ENCODE peak calls at places on chromosomes 5 and 9, in four cellular contexts. One of them, this sample, is unnamed.

GRCh38 chr5:151051066-151051930 is 29.5 kb downstream of the TNIP1 start:
- DNase-seq in type B pancreatic cell: peak; percentile 79
- DNase-seq in coronary artery: no peak
- DNase-seq in psoas muscle: peak; percentile 82
- DNase-seq in this sample: peak; percentile 59

GRCh38 chr9:36034911-36035490 is 1.7 kb upstream of the RECK start:
- DNase-seq in type B pancreatic cell: no peak
- DNase-seq in coronary artery: no peak
- DNase-seq in psoas muscle: no peak
- DNase-seq in this sample: no peak

GRCh38 chr5:71471193-71471592 is 15.7 kb downstream of the BDP1 start:
- DNase-seq in type B pancreatic cell: no peak
- DNase-seq in coronary artery: no peak
- DNase-seq in psoas muscle: peak; percentile 25
- DNase-seq in this sample: no peak

GRCh38 chr5:72265032-72265903 is 54.8 kb downstream of the MRPS27 start:
- DNase-seq in psoas muscle: no peak
- DNase-seq in type B pancreatic cell: no peak
- DNase-seq in coronary artery: no peak
- DNase-seq in this sample: no peak

GRCh38 chr9:113468716-113469448 is 5.4 kb downstream of the RGS3 start:
- DNase-seq in psoas muscle: no peak
- DNase-seq in type B pancreatic cell: no peak
- DNase-seq in coronary artery: peak; percentile 69
- DNase-seq in this sample: no peak

GRCh38 chr9:13446261-13446660 is 166.8 kb upstream of the MPDZ start:
- DNase-seq in coronary artery: no peak
- DNase-seq in psoas muscle: no peak
- DNase-seq in type B pancreatic cell: no peak
- DNase-seq in this sample: no peak

GRCh38 chr9:92770005-92770995 is 5.7 kb upstream of the BICD2 start:
- DNase-seq in type B pancreatic cell: no peak
- DNase-seq in coronary artery: no peak
- DNase-seq in psoas muscle: no peak
- DNase-seq in this sample: no peak

GRCh38 chr5:34656700-34657549 is 797 bp downstream of the RAI14 start:
- DNase-seq in psoas muscle: peak; percentile 22
- DNase-seq in coronary artery: no peak
- DNase-seq in type B pancreatic cell: peak; percentile 70
- DNase-seq in this sample: no peak

GRCh38 chr9:137382728-137383452 is 40.1 kb downstream of the EXD3 start:
- DNase-seq in coronary artery: no peak
- DNase-seq in type B pancreatic cell: no peak
- DNase-seq in psoas muscle: peak; percentile 12
- DNase-seq in this sample: no peak

GRCh38 chr9:92501671-92502393 is 19.5 kb upstream of the ASPN start:
- DNase-seq in psoas muscle: peak; percentile 54
- DNase-seq in coronary artery: peak; percentile 88
- DNase-seq in type B pancreatic cell: no peak
- DNase-seq in this sample: peak; percentile 13

GRCh38 chr5:59067976-59068651 is 485.2 kb downstream of the RAB3C start:
- DNase-seq in coronary artery: no peak
- DNase-seq in psoas muscle: no peak
- DNase-seq in type B pancreatic cell: no peak
- DNase-seq in this sample: no peak

GRCh38 chr5:38369692-38370091 is 111.3 kb downstream of the EGFLAM start:
- DNase-seq in coronary artery: no peak
- DNase-seq in type B pancreatic cell: no peak
- DNase-seq in psoas muscle: no peak
- DNase-seq in this sample: no peak

GRCh38 chr5:137923856-137924255 is 34.6 kb downstream of the PKD2L2 start:
- DNase-seq in psoas muscle: no peak
- DNase-seq in type B pancreatic cell: no peak
- DNase-seq in coronary artery: no peak
- DNase-seq in this sample: no peak

GRCh38 chr5:130545291-130545690 is 619.8 kb downstream of the HINT1 start:
- DNase-seq in type B pancreatic cell: no peak
- DNase-seq in psoas muscle: no peak
- DNase-seq in coronary artery: no peak
- DNase-seq in this sample: no peak

GRCh38 chr5:37738057-37738691 is 101.7 kb downstream of the GDNF start:
- DNase-seq in coronary artery: no peak
- DNase-seq in psoas muscle: no peak
- DNase-seq in type B pancreatic cell: no peak
- DNase-seq in this sample: peak; percentile 39

GRCh38 chr5:116944171-116944570 is 369.5 kb upstream of the SEMA6A start:
- DNase-seq in coronary artery: no peak
- DNase-seq in type B pancreatic cell: no peak
- DNase-seq in psoas muscle: no peak
- DNase-seq in this sample: no peak

GRCh38 chr9:89592963-89593775 is 11.6 kb upstream of the GADD45G start:
- DNase-seq in coronary artery: no peak
- DNase-seq in psoas muscle: no peak
- DNase-seq in type B pancreatic cell: no peak
- DNase-seq in this sample: no peak

GRCh38 chr9:70954126-70954525 is 167.3 kb downstream of the TRPM3 start:
- DNase-seq in coronary artery: no peak
- DNase-seq in psoas muscle: no peak
- DNase-seq in type B pancreatic cell: no peak
- DNase-seq in this sample: no peak

GRCh38 chr5:107542831-107543231 is 127.9 kb downstream of the EFNA5 start:
- DNase-seq in coronary artery: peak; percentile 89
- DNase-seq in psoas muscle: peak; percentile 84
- DNase-seq in type B pancreatic cell: no peak
- DNase-seq in this sample: no peak

DNA sequence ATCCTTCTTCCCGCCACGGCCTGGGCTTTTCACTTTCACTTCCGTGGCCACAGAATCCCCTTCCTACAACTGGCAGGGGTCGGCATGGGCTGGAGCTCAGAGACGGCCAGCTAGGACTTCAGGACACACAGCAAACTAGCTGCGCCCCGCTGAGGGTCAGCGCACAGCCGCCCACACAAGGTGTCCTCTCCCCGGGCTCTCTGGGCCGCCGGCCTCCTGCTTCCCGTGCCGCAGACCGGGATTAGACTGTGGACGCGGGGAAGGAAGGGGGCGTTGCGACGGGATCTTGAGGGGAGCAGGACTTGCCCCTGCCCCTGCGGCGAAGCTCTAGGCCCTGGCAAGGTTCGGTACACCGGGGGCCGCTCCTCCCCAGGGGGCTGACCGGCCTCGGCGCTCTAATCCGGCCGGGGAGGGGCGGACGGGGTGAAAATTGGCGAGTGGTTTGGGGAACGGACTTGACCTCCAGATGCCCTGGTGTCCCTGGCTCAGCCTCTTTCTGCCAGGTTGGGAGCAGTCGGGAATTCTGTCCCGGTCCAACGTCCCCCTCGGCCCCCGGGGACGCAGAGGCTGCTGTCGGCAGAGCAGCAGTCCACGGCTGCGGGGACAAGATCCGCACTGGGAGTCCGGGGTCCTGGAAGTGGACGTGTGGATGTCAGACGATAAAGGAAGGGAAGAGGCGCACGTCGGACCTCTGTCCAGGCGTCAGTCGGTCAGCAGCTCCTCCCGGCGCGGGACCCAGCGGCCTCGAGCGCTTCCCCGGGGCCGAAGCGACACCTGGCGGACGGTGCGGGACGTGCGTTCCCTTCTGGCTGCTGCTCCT is 1.8 kb upstream of the CNTFR start:
- DNase-seq in psoas muscle: peak; percentile 91
- DNase-seq in coronary artery: peak; percentile 85
- DNase-seq in type B pancreatic cell: peak; percentile 90
- DNase-seq in this sample: no peak
- TF ChIP-seq CTCF in psoas muscle: peak; percentile 93
- TF ChIP-seq CTCF in coronary artery: peak; percentile 84
- TF ChIP-seq CTCF in type B pancreatic cell: peak; percentile 97
- TF ChIP-seq CTCF in this sample: peak; percentile 94

DNA sequence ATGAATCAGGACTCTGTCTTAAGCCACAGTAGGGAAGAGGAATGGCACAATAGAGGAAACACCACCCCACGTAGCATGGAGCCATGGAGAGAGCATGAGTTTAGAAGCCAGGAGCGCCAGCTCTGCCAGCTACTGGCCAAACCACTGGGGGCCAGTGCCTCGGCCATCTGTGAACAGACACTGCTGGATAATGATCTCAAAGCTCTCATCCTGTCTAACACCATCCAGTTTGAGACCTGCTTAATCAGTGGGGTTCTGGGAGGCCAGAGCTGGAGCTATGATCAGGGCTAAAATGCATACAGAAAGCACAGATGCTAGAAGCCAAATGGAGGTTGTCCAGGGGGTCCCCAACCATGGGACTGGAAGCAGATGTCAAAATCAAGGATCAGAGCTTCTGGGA is 92.7 kb downstream of the KCNIP1 start:
- DNase-seq in psoas muscle: no peak
- DNase-seq in type B pancreatic cell: no peak
- DNase-seq in coronary artery: no peak
- DNase-seq in this sample: no peak
- TF ChIP-seq CTCF in psoas muscle: no peak
- TF ChIP-seq CTCF in type B pancreatic cell: no peak
- TF ChIP-seq CTCF in coronary artery: no peak
- TF ChIP-seq CTCF in this sample: no peak

GRCh38 chr9:131395027-131395744 is 1.3 kb downstream of the PRRC2B start:
- DNase-seq in coronary artery: no peak
- DNase-seq in psoas muscle: no peak
- DNase-seq in type B pancreatic cell: no peak
- DNase-seq in this sample: no peak
- TF ChIP-seq CTCF in coronary artery: no peak
- TF ChIP-seq CTCF in psoas muscle: no peak
- TF ChIP-seq CTCF in type B pancreatic cell: no peak
- TF ChIP-seq CTCF in this sample: no peak

GRCh38 chr5:155633338-155633957 is 619.9 kb downstream of the KIF4B start:
- DNase-seq in coronary artery: no peak
- DNase-seq in type B pancreatic cell: no peak
- DNase-seq in psoas muscle: no peak
- DNase-seq in this sample: no peak
- TF ChIP-seq CTCF in coronary artery: no peak
- TF ChIP-seq CTCF in type B pancreatic cell: no peak
- TF ChIP-seq CTCF in psoas muscle: no peak
- TF ChIP-seq CTCF in this sample: no peak

GRCh38 chr5:177334155-177334551 is 17.3 kb downstream of the LMAN2 start:
- DNase-seq in psoas muscle: no peak
- DNase-seq in type B pancreatic cell: no peak
- DNase-seq in coronary artery: no peak
- DNase-seq in this sample: no peak

GRCh38 chr5:177335043-177335700 is 16.3 kb downstream of the LMAN2 start:
- DNase-seq in coronary artery: no peak
- DNase-seq in psoas muscle: no peak
- DNase-seq in type B pancreatic cell: no peak
- DNase-seq in this sample: no peak

GRCh38 chr5:177336603-177337494 is 14.6 kb downstream of the LMAN2 start:
- DNase-seq in coronary artery: no peak
- DNase-seq in type B pancreatic cell: no peak
- DNase-seq in psoas muscle: no peak
- DNase-seq in this sample: no peak

GRCh38 chr5:177335701-177336065 is 15.8 kb downstream of the LMAN2 start:
- DNase-seq in psoas muscle: no peak
- DNase-seq in type B pancreatic cell: no peak
- DNase-seq in coronary artery: no peak
- DNase-seq in this sample: no peak

GRCh38 chr5:177336112-177336511 is 15.4 kb downstream of the LMAN2 start:
- DNase-seq in coronary artery: no peak
- DNase-seq in psoas muscle: no peak
- DNase-seq in type B pancreatic cell: no peak
- DNase-seq in this sample: no peak
- TF ChIP-seq CTCF in coronary artery: no peak
- TF ChIP-seq CTCF in psoas muscle: no peak
- TF ChIP-seq CTCF in type B pancreatic cell: peak; percentile 41
- TF ChIP-seq CTCF in this sample: peak; percentile 41

DNA sequence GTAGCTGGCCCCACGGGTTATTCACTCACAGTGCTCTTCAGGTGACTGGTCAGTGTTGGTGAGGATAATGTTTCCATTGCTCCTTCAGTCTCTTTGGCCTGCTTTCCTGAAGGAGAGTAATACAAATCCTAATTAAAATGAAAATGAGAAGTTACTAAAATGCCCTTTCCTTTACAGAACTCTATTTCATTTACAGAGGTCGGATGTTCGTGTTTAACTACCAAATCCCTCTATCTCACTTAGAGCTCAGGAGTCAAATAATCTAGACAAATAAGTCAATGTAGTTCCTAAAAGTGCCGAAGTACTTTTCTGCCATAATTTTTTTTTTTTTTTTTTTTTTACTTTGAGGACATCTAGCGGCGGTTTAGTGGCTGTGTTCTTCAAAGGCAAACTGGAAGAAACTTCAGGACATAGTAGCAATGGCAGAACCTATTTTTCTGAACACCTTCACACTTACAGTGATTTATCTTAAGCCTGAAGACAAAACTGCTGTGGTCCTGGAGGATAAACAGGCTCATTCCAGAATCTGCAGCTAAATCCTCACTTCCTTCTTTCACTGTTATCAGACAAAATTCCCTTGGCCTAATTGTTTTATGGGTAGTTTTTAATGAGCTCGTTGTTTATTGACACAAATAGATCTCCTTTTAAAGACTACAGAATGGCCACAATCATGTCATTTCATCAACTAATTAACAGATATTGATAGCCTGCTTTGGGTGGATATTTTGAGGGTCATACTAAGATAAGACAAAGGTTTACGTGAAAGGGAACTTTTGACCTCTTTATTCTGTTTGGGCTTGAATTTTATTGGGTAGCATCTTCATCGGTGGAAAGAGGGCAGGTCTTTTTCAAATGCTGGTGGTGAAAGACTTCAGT is 207.6 kb upstream of the DMRTA1 start:
- DNase-seq in type B pancreatic cell: no peak
- DNase-seq in coronary artery: no peak
- DNase-seq in psoas muscle: no peak
- DNase-seq in this sample: no peak
- TF ChIP-seq CTCF in type B pancreatic cell: peak; percentile 73
- TF ChIP-seq CTCF in coronary artery: no peak
- TF ChIP-seq CTCF in psoas muscle: peak; percentile 52
- TF ChIP-seq CTCF in this sample: peak; percentile 43

This sample was measured in GM12864.